ENCODE peak calls at places on chromosome 9, in four cellular contexts. One of them, this sample, is unnamed.

GRCh38 chr9:83041771-83042170 is 21.2 kb downstream of the RASEF start:
- DNase-seq in Peyer's patch: no peak
- DNase-seq in activated CD4-positive, alpha-beta T cell treated with anti-CD3 and anti-CD28 coated beads, Interleukin-2, amount 10 ng/mL, durations not matched to agents 7 days and 5 days: no peak
- DNase-seq in NCI-H1092: no peak
- DNase-seq in this sample: peak

GRCh38 chr9:131976157-131976740 is 103.4 kb downstream of the MED27 start:
- DNase-seq in Peyer's patch: no peak
- DNase-seq in activated CD4-positive, alpha-beta T cell treated with anti-CD3 and anti-CD28 coated beads, Interleukin-2, amount 10 ng/mL, durations not matched to agents 7 days and 5 days: no peak
- DNase-seq in NCI-H1092: no peak
- DNase-seq in this sample: no peak

GRCh38 chr9:108142504-108143201 is 653.1 kb upstream of the KLF4 start:
- DNase-seq in Peyer's patch: peak
- DNase-seq in activated CD4-positive, alpha-beta T cell treated with anti-CD3 and anti-CD28 coated beads, Interleukin-2, amount 10 ng/mL, durations not matched to agents 7 days and 5 days: no peak
- DNase-seq in NCI-H1092: no peak
- DNase-seq in this sample: peak

GRCh38 chr9:133558191-133559126 is 24.0 kb downstream of the ADAMTSL2 start:
- DNase-seq in Peyer's patch: no peak
- DNase-seq in activated CD4-positive, alpha-beta T cell treated with anti-CD3 and anti-CD28 coated beads, Interleukin-2, amount 10 ng/mL, durations not matched to agents 7 days and 5 days: no peak
- DNase-seq in NCI-H1092: no peak
- DNase-seq in this sample: peak

GRCh38 chr9:4986291-4986690 is 1.2 kb downstream of the JAK2 start:
- DNase-seq in Peyer's patch: no peak
- DNase-seq in activated CD4-positive, alpha-beta T cell treated with anti-CD3 and anti-CD28 coated beads, Interleukin-2, amount 10 ng/mL, durations not matched to agents 7 days and 5 days: no peak
- DNase-seq in NCI-H1092: no peak
- DNase-seq in this sample: peak

GRCh38 chr9:90991953-90992352 is 190.3 kb downstream of the SYK start:
- DNase-seq in Peyer's patch: no peak
- DNase-seq in activated CD4-positive, alpha-beta T cell treated with anti-CD3 and anti-CD28 coated beads, Interleukin-2, amount 10 ng/mL, durations not matched to agents 7 days and 5 days: no peak
- DNase-seq in NCI-H1092: no peak
- DNase-seq in this sample: no peak

GRCh38 chr9:87824216-87824875 is 58.3 kb upstream of the SPATA31E1 start:
- DNase-seq in Peyer's patch: no peak
- DNase-seq in activated CD4-positive, alpha-beta T cell treated with anti-CD3 and anti-CD28 coated beads, Interleukin-2, amount 10 ng/mL, durations not matched to agents 7 days and 5 days: no peak
- DNase-seq in NCI-H1092: no peak
- DNase-seq in this sample: no peak

GRCh38 chr9:98520221-98520920 is 188.4 kb downstream of the GABBR2 start:
- DNase-seq in Peyer's patch: no peak
- DNase-seq in activated CD4-positive, alpha-beta T cell treated with anti-CD3 and anti-CD28 coated beads, Interleukin-2, amount 10 ng/mL, durations not matched to agents 7 days and 5 days: no peak
- DNase-seq in NCI-H1092: no peak
- DNase-seq in this sample: peak

This sample was measured in IMR-90.